ENCODE peak calls at places on chromosomes 6 and 20, in eight cellular contexts. X is transverse colon, P is psoas muscle, U is mucosa of descending colon, N is dorsolateral prefrontal cortex, V is spleen, M is stomach, R is fibroblast of lung. I is an unnamed sample.

GRCh38 chr20:16601019-16601418 is 27.8 kb upstream of the KIF16B start:
- DNase-seq in U (no peak), V (no peak), P (no peak), M (no peak), X (no peak), R (peak), N (no peak), I (no peak)

GRCh38 chr20:1945134-1945618 is 48.7 kb downstream of the PDYN start:
- DNase-seq in U (no peak), X (peak), P (peak), M (peak), R (peak), N (peak), V (peak), I (no peak)

GRCh38 chr20:33915726-33916331 is 77.9 kb upstream of the RALY start:
- DNase-seq in R (no peak), U (peak), X (peak), M (peak), N (no peak), V (peak), P (peak), I (no peak)

GRCh38 chr6:7087066-7087465 is 20.7 kb upstream of the RREB1 start:
- DNase-seq in X (no peak), U (no peak), P (no peak), N (no peak), V (no peak), M (no peak), R (peak), I (no peak)

GRCh38 chr6:148044261-148044731 is 298.3 kb upstream of the SASH1 start:
- DNase-seq in U (no peak), X (no peak), M (no peak), N (no peak), P (no peak), V (no peak), R (peak), I (no peak)

GRCh38 chr20:4471221-4471620 is 250.5 kb upstream of the PRND start:
- DNase-seq in V (no peak), N (no peak), R (no peak), P (no peak), X (no peak), U (no peak), M (no peak), I (no peak)

GRCh38 chr6:159169193-159169555 is at the start of gene FNDC1:
- DNase-seq in X (peak), R (no peak), V (no peak), N (no peak), P (peak), U (peak), M (no peak), I (no peak)

GRCh38 chr6:79167931-79168694 is 66.4 kb downstream of the HMGN3 start:
- DNase-seq in V (no peak), X (no peak), N (no peak), U (no peak), R (peak), P (no peak), M (no peak), I (peak)

GRCh38 chr6:55822815-55823214 is 52.6 kb downstream of the BMP5 start:
- DNase-seq in P (no peak), N (no peak), U (no peak), V (no peak), R (peak), X (no peak), M (no peak), I (peak)

GRCh38 chr6:138250513-138251247 is 32.4 kb upstream of the PBOV1 start:
- DNase-seq in P (peak), R (peak), M (peak), N (peak), V (no peak), X (no peak), U (no peak), I (peak)

GRCh38 chr6:169707772-169708171 is 5.8 kb downstream of the C6orf120 start:
- DNase-seq in N (no peak), R (no peak), U (no peak), P (no peak), M (no peak), X (no peak), V (no peak), I (no peak)

GRCh38 chr6:42281570-42281969 is 63.9 kb upstream of the MRPS10 start:
- DNase-seq in X (peak), N (no peak), V (no peak), R (no peak), P (no peak), M (no peak), U (no peak), I (no peak)

GRCh38 chr20:37776049-37776448 is 82.2 kb downstream of the CTNNBL1 start:
- DNase-seq in R (no peak), N (no peak), U (no peak), P (no peak), M (no peak), V (no peak), X (no peak), I (no peak)

GRCh38 chr6:108966855-108967755 is 118.9 kb downstream of the ARMC2 start:
- DNase-seq in U (no peak), R (peak), P (peak), N (no peak), X (no peak), V (peak), M (peak), I (peak)

GRCh38 chr6:18585032-18585573 is 198.0 kb downstream of the RNF144B start:
- DNase-seq in P (peak), N (no peak), U (peak), X (peak), M (no peak), V (no peak), R (peak), I (no peak)

GRCh38 chr6:2097464-2097863 is 147.9 kb downstream of the GMDS start:
- DNase-seq in N (no peak), R (no peak), M (no peak), V (no peak), X (no peak), U (no peak), P (no peak), I (no peak)

GRCh38 chr6:14026831-14027539 is 90.6 kb upstream of the CD83 start:
- DNase-seq in R (peak), P (no peak), M (no peak), V (no peak), N (peak), X (no peak), U (no peak), I (no peak)

GRCh38 chr20:8940311-8940710 is 128.6 kb upstream of the PLCB4 start:
- DNase-seq in U (no peak), R (no peak), V (no peak), M (no peak), X (no peak), P (no peak), N (no peak), I (no peak)

GRCh38 chr6:163964778-163965177 is 550.3 kb downstream of the QKI start:
- DNase-seq in R (no peak), N (no peak), X (no peak), P (peak), U (no peak), M (no peak), V (no peak), I (no peak)

GRCh38 chr6:89254569-89254968 is 37.4 kb upstream of the GABRR1 start:
- DNase-seq in X (no peak), V (no peak), R (no peak), P (no peak), M (no peak), U (no peak), N (no peak), I (no peak)

GRCh38 chr6:99606670-99607415 is at the start of gene PRDM13:
- DNase-seq in V (no peak), X (no peak), R (no peak), P (no peak), M (no peak), N (no peak), U (no peak), I (no peak)

GRCh38 chr6:127854009-127854408 is 46.8 kb downstream of the THEMIS start:
- DNase-seq in M (no peak), U (no peak), N (no peak), P (no peak), X (no peak), R (peak), V (no peak), I (no peak)

GRCh38 chr20:41140226-41141133 is 3.1 kb downstream of the PLCG1 start:
- DNase-seq in U (no peak), R (no peak), X (peak), M (no peak), V (no peak), N (no peak), P (no peak), I (no peak)

GRCh38 chr6:38391909-38392614 is 247.7 kb downstream of the BTBD9 start:
- DNase-seq in V (no peak), P (no peak), X (no peak), M (no peak), R (peak), N (no peak), U (no peak), I (no peak)

GRCh38 chr6:111523484-111524166 is 40.6 kb upstream of the REV3L start:
- DNase-seq in N (no peak), X (no peak), V (no peak), R (no peak), P (no peak), M (no peak), U (no peak), I (no peak)

GRCh38 chr6:144883915-144884314 is 598.8 kb downstream of the UTRN start:
- DNase-seq in R (no peak), N (no peak), V (no peak), X (no peak), M (no peak), P (no peak), U (no peak), I (no peak)

GRCh38 chr6:150204705-150205472 is 62.0 kb downstream of the PPP1R14C start:
- DNase-seq in V (peak), X (no peak), P (peak), N (no peak), M (no peak), R (no peak), U (no peak), I (no peak)

GRCh38 chr6:139044250-139044649 is 15.7 kb downstream of the ABRACL start:
- DNase-seq in M (no peak), R (no peak), V (no peak), U (no peak), X (no peak), N (no peak), P (no peak), I (no peak)

GRCh38 chr20:49043000-49043399 is 3.1 kb upstream of the CSE1L start:
- DNase-seq in X (no peak), M (no peak), U (no peak), N (no peak), V (no peak), P (no peak), R (no peak), I (no peak)

GRCh38 chr6:10194816-10195639 is 219.8 kb downstream of the TFAP2A start:
- DNase-seq in U (no peak), P (no peak), R (no peak), X (no peak), N (no peak), M (no peak), V (no peak), I (no peak)

GRCh38 chr20:23412026-23412425 is 9.3 kb downstream of the NAPB start:
- DNase-seq in M (no peak), R (peak), V (no peak), U (no peak), N (no peak), X (no peak), P (no peak), I (no peak)

GRCh38 chr6:140602431-140602836 is 1228.0 kb upstream of the CITED2 start:
- DNase-seq in X (no peak), N (no peak), M (no peak), V (no peak), U (no peak), P (no peak), R (no peak), I (no peak)

GRCh38 chr20:64073476-64074183 is 5.7 kb downstream of the RGS19 start:
- DNase-seq in U (no peak), R (no peak), N (no peak), M (no peak), V (no peak), P (no peak), X (no peak), I (no peak)

GRCh38 chr6:106477790-106478189 is 117.3 kb downstream of the CRYBG1 start:
- DNase-seq in R (no peak), P (no peak), V (no peak), N (no peak), M (no peak), X (no peak), U (no peak), I (no peak)

GRCh38 chr6:15754035-15754705 is 91.3 kb upstream of the DTNBP1 start:
- DNase-seq in N (no peak), M (peak), R (peak), P (no peak), U (no peak), X (no peak), V (no peak), I (no peak)

GRCh38 chr6:231779-232178 is 60.5 kb upstream of the DUSP22 start:
- DNase-seq in U (no peak), V (no peak), N (no peak), R (no peak), P (no peak), M (no peak), X (no peak), I (no peak)

GRCh38 chr6:234706-235372 is 57.4 kb upstream of the DUSP22 start:
- DNase-seq in U (no peak), X (no peak), P (no peak), N (no peak), R (no peak), V (no peak), M (no peak), I (no peak)

GRCh38 chr6:236519-236918 is 55.8 kb upstream of the DUSP22 start:
- DNase-seq in N (no peak), X (no peak), R (no peak), P (no peak), U (no peak), V (no peak), M (no peak), I (no peak)

GRCh38 chr6:232896-233640 is 59.2 kb upstream of the DUSP22 start:
- DNase-seq in M (no peak), V (no peak), P (no peak), R (no peak), X (no peak), N (no peak), U (no peak), I (no peak)

GRCh38 chr6:235763-236360 is 56.4 kb upstream of the DUSP22 start:
- DNase-seq in M (no peak), N (no peak), R (peak), U (no peak), V (no peak), X (no peak), P (no peak), I (no peak)
- H3K4me3 ChIP-seq in M (peak), N (peak), R (peak), U (no peak), V (no peak), X (no peak), P (peak), I (no peak)

GRCh38 chr6:157821342-157822033 is 1.6 kb upstream of the SNX9 start:
- DNase-seq in X (no peak), M (no peak), N (no peak), P (no peak), U (no peak), V (no peak), R (no peak), I (no peak)

GRCh38 chr6:157823001-157823522 is at the start of gene SNX9:
- DNase-seq in P (peak), N (peak), R (peak), U (peak), X (peak), V (peak), M (peak), I (peak)

GRCh38 chr6:157823523-157824370 is 701 bp downstream of the SNX9 start:
- DNase-seq in P (peak), R (peak), M (peak), V (peak), U (peak), X (peak), N (peak), I (peak)

GRCh38 chr6:157825243-157825904 is 2.3 kb downstream of the SNX9 start:
- DNase-seq in P (no peak), N (no peak), R (peak), X (no peak), V (no peak), U (no peak), M (no peak), I (no peak)

GRCh38 chr6:157822221-157823000 is 635 bp upstream of the SNX9 start:
- DNase-seq in X (peak), P (peak), R (no peak), N (peak), M (no peak), U (no peak), V (peak), I (no peak)
- H3K4me3 ChIP-seq in X (peak), P (peak), R (peak), N (peak), M (peak), U (no peak), V (peak), I (peak)

GRCh38 chr6:20707166-20707485 is 172.9 kb downstream of the CDKAL1 start:
- DNase-seq in U (no peak), M (no peak), V (no peak), P (no peak), N (no peak), R (no peak), X (no peak), I (no peak)
- H3K4me3 ChIP-seq in U (no peak), M (no peak), V (no peak), P (no peak), N (no peak), R (no peak), X (no peak), I (no peak)

DNA sequence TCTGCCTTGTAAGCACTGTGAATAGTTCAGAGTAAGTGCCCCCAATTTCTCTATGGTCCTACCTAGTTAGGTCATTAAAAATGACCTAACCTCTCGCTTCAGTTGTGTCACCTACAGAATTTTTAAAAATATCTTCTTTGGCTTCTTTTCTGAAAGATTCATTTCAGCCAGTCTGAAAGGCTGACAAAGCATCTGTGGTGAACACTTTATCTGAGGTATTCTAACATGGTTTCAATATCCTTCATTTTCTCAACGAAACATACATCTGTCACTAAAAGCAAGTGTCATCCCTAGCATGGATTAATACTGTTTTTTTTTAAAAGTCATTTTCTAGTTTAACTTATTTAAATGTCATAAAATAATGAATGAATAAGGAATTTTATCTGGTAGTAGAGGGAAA is 5.1 kb downstream of the DPM1 start:
- DNase-seq in V (no peak), P (no peak), U (no peak), M (no peak), N (no peak), R (no peak), X (no peak), I (no peak)
- H3K4me3 ChIP-seq in V (no peak), P (no peak), U (no peak), M (no peak), N (no peak), R (no peak), X (no peak), I (no peak)

DNA sequence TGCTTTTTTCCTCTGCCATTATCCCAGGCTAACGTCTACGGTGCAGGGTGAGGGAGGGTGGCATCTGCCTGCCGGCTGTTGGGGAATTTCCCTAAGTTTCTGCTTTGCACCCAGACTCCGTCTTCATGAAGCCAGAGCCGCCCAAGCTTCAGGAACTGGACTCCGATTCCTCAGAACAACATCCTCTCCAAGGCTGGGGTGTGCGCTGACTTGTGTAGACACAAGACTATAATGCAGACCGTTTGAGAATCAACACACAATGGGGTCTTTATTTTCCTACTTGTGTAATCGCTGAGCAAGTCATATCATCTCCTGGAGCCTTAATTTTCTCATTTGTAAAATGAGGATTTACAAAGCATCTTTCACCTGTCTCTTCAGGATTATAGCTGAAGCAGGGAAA is 160.5 kb upstream of the AGPAT4 start:
- DNase-seq in P (no peak), R (no peak), U (no peak), N (no peak), X (no peak), M (no peak), V (peak), I (no peak)
- H3K4me3 ChIP-seq in P (peak), R (peak), U (no peak), N (peak), X (no peak), M (no peak), V (no peak), I (no peak)

GRCh38 chr6:84766796-84767590 is 2.6 kb upstream of the TBX18 start:
- DNase-seq in U (no peak), P (no peak), M (no peak), N (no peak), X (no peak), V (peak), R (no peak), I (no peak)

GRCh38 chr6:84767591-84768201 is 3.3 kb upstream of the TBX18 start:
- DNase-seq in U (no peak), P (no peak), X (no peak), V (no peak), R (no peak), N (no peak), M (no peak), I (no peak)

GRCh38 chr6:84770521-84770920 is 6.1 kb upstream of the TBX18 start:
- DNase-seq in M (no peak), U (no peak), R (no peak), X (no peak), P (no peak), V (no peak), N (no peak), I (no peak)

GRCh38 chr6:84769247-84769646 is 4.8 kb upstream of the TBX18 start:
- DNase-seq in V (no peak), U (no peak), N (no peak), P (no peak), X (no peak), M (no peak), R (no peak), I (no peak)

DNA sequence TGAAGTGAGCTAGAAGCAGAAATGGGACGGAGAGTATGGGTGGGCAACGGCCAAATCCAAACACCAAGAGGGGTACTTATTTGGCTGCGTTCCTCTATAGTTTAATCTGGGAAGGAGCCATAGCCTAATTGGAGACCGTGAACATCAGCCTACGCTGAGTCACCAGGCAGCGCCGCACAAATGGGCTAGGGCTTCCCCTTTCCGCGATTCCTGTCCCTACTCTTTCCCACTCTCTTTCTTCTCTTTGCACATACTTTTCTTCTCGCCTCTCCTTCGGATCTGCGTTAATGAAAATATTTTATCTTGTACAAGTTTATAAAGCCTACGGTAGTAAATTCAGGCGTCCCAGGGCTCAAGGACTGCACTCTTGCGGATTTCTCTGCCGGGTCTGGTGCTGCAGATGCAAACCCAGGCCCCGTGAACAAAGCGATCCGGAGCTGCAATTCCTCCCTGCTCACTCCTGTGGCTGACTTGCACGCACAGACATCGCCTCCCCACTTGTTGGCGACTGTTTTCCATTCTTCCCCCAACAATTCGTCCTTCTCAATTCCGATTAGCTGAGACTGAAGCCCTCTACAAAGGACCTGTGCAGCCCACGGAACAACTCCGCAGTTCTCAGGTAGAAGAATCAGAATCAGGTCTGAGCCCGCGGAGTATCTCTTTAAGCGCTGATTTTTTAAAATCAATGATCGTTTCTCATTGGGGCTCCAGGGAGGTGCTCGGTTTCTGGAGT is 4.2 kb upstream of the TBX18 start:
- DNase-seq in X (no peak), V (no peak), N (no peak), U (no peak), M (no peak), R (no peak), P (no peak), I (no peak)
- H3K4me3 ChIP-seq in X (no peak), V (no peak), N (peak), U (no peak), M (no peak), R (no peak), P (peak), I (no peak)

GRCh38 chr20:19108181-19108580 is 104.3 kb upstream of the SLC24A3 start:
- DNase-seq in X (no peak), M (no peak), N (no peak), P (no peak), R (no peak), U (no peak), V (no peak), I (no peak)
- H3K4me3 ChIP-seq in X (no peak), M (no peak), N (no peak), P (no peak), R (no peak), U (no peak), V (no peak), I (no peak)

I was measured in retinal pigment epithelial cell.